ENCODE peak calls at places on chromosomes 11 and 22, in eight cellular contexts. P, F, D, S, J, V, Z and U are unnamed samples.

GRCh38 chr22:30078320-30079311 is 1.6 kb upstream of the HORMAD2 start:
- DNase-seq in P (no peak), D (no peak), J (no peak), S (no peak), V (peak), Z (peak), F (no peak), U (peak)

GRCh38 chr11:35030716-35031213 is 108.2 kb upstream of the CD44 start:
- DNase-seq in J (peak), V (no peak), D (peak), S (no peak), P (no peak), Z (no peak), F (no peak), U (no peak)

GRCh38 chr11:96033569-96033968 is 109.7 kb upstream of the MTMR2 start:
- DNase-seq in F (no peak), Z (no peak), D (no peak), J (no peak), S (no peak), P (no peak), V (no peak), U (no peak)

GRCh38 chr11:66981976-66982578 is 7.0 kb downstream of the C11orf86 start:
- DNase-seq in V (no peak), Z (no peak), S (no peak), D (peak), P (no peak), F (peak), J (peak), U (no peak)

GRCh38 chr11:84232511-84232910 is 946.3 kb upstream of the CCDC90B start:
- DNase-seq in F (no peak), J (no peak), P (no peak), S (no peak), V (no peak), Z (no peak), D (no peak), U (no peak)

GRCh38 chr22:28899199-28899853 is 16.0 kb downstream of the ZNRF3 start:
- DNase-seq in F (no peak), D (no peak), S (no peak), V (peak), J (no peak), Z (no peak), P (no peak), U (no peak)

GRCh38 chr11:110093407-110094297 is 460 bp downstream of the ZC3H12C start:
- DNase-seq in V (no peak), S (peak), Z (peak), P (no peak), J (no peak), F (peak), D (peak), U (no peak)

GRCh38 chr22:33409134-33409533 is 351.0 kb upstream of the SYN3 start:
- DNase-seq in F (no peak), Z (no peak), S (no peak), P (no peak), D (no peak), V (no peak), J (no peak), U (no peak)

GRCh38 chr11:46711288-46711687 is 7.7 kb upstream of the F2 start:
- DNase-seq in F (no peak), J (no peak), Z (no peak), P (no peak), D (no peak), S (no peak), V (no peak), U (no peak)

GRCh38 chr11:65445604-65446445 is 23.2 kb downstream of the NEAT1 start:
- DNase-seq in D (no peak), F (no peak), J (no peak), V (no peak), S (no peak), Z (no peak), P (no peak), U (no peak)

GRCh38 chr11:14358729-14359439 is at the start of gene RRAS2:
- DNase-seq in J (peak), P (peak), V (peak), Z (peak), S (peak), F (peak), D (peak), U (no peak)

GRCh38 chr22:24200616-24201212 is 19.4 kb downstream of the SUSD2 start:
- DNase-seq in S (no peak), V (no peak), Z (no peak), J (no peak), P (no peak), F (no peak), D (no peak), U (no peak)

GRCh38 chr11:79794484-79795393 is 353.9 kb upstream of the TENM4 start:
- DNase-seq in J (no peak), V (no peak), Z (no peak), F (no peak), D (no peak), P (no peak), S (no peak), U (no peak)

GRCh38 chr11:67647471-67647870 is 3.1 kb downstream of the ACY3 start:
- DNase-seq in D (no peak), P (no peak), S (no peak), F (no peak), V (no peak), J (no peak), Z (no peak), U (no peak)

GRCh38 chr11:129291556-129291955 is 84.1 kb upstream of the BARX2 start:
- DNase-seq in J (no peak), S (peak), D (no peak), V (no peak), Z (no peak), P (no peak), F (peak), U (no peak)

GRCh38 chr11:122733301-122733686 is 77.8 kb downstream of the UBASH3B start:
- DNase-seq in J (peak), Z (no peak), P (no peak), D (no peak), V (no peak), S (no peak), F (no peak), U (no peak)

GRCh38 chr11:10878408-10879214 is 20.8 kb upstream of the ZBED5 start:
- DNase-seq in P (no peak), J (no peak), S (peak), Z (no peak), D (no peak), F (no peak), V (peak), U (peak)